ENCODE peak calls at places on chromosome 2, in seven cellular contexts. E is GM10248, C is IMR-90, J is keratinocyte, T is NCI-H526, F is AG10803, O is HT1080. D is an unnamed sample.

GRCh38 chr2:102891261-102891660 is 129.4 kb downstream of the TMEM182 start:
- DNase-seq in E (no peak), C (no peak), J (no peak), T (no peak), F (peak; percentile 29), O (peak; percentile 73), D (no peak)

GRCh38 chr2:26640331-26640745 is 828 bp downstream of the CIB4 start:
- DNase-seq in E (no peak), C (peak; percentile 39), J (no peak), T (no peak), F (peak; percentile 61), O (peak; percentile 30), D (no peak)

GRCh38 chr2:25697559-25698341 is 24.4 kb upstream of the DTNB start:
- DNase-seq in E (no peak), C (no peak), J (no peak), T (no peak), F (no peak), O (no peak), D (no peak)

GRCh38 chr2:225510794-225511193 is 111.3 kb downstream of the NYAP2 start:
- DNase-seq in E (no peak), C (no peak), J (no peak), T (no peak), F (no peak), O (no peak), D (no peak)

GRCh38 chr2:180761224-180761623 is 219.2 kb upstream of the UBE2E3 start:
- DNase-seq in E (no peak), C (peak; percentile 65), J (no peak), T (no peak), F (peak; percentile 62), O (peak; percentile 77), D (no peak)

GRCh38 chr2:36663851-36664715 is 32.4 kb upstream of the VIT start:
- DNase-seq in E (peak; percentile 49), C (peak; percentile 71), J (peak; percentile 26), T (peak; percentile 66), F (peak; percentile 90), O (peak; percentile 75), D (peak; percentile 66)

GRCh38 chr2:36965751-36966369 is 476 bp downstream of the STRN start:
- DNase-seq in E (peak; percentile 56), C (no peak), J (no peak), T (no peak), F (no peak), O (peak; percentile 9), D (peak; percentile 26)

GRCh38 chr2:232588680-232589585 is 38.4 kb downstream of the EIF4E2 start:
- DNase-seq in E (no peak), C (peak; percentile 86), J (peak; percentile 28), T (no peak), F (peak; percentile 84), O (peak; percentile 67), D (no peak)

GRCh38 chr2:196330645-196331044 is 159.3 kb upstream of the STK17B start:
- DNase-seq in E (no peak), C (no peak), J (no peak), T (no peak), F (no peak), O (no peak), D (no peak)

GRCh38 chr2:104434363-104434792 is 419.5 kb upstream of the POU3F3 start:
- DNase-seq in E (peak; percentile 30), C (no peak), J (no peak), T (peak; percentile 93), F (no peak), O (peak; percentile 5), D (peak; percentile 35)

GRCh38 chr2:80205498-80205897 is 99.1 kb downstream of the LRRTM1 start:
- DNase-seq in E (no peak), C (no peak), J (no peak), T (no peak), F (no peak), O (no peak), D (peak; percentile 81)

GRCh38 chr2:140091926-140092325 is 1311.7 kb upstream of the NXPH2 start:
- DNase-seq in E (no peak), C (no peak), J (no peak), T (no peak), F (no peak), O (no peak), D (no peak)